ENCODE peak calls at places on chromosomes 3 and 15, in ten cellular contexts. One of them, this sample, is unnamed.

GRCh38 chr15:68278345-68279217 is 1.0 kb downstream of the FEM1B start:
- DNase-seq in GM23248: peak
- DNase-seq in activated T-cell treated with anti-CD3 and anti-CD28 coated beads, Interleukin-2, amount 50 U/mL, for 72 hours: peak
- DNase-seq in glutamatergic neuron: peak
- DNase-seq in left cardiac atrium: peak
- DNase-seq in AG10803: no peak
- DNase-seq in NCI-H1048: no peak
- DNase-seq in H4: peak
- DNase-seq in left colon: peak
- DNase-seq in lung: no peak
- DNase-seq in this sample: no peak

GRCh38 chr3:50574280-50574831 is 5.0 kb downstream of the HEMK1 start:
- DNase-seq in GM23248: no peak
- DNase-seq in activated T-cell treated with anti-CD3 and anti-CD28 coated beads, Interleukin-2, amount 50 U/mL, for 72 hours: peak
- DNase-seq in glutamatergic neuron: no peak
- DNase-seq in left cardiac atrium: no peak
- DNase-seq in AG10803: no peak
- DNase-seq in NCI-H1048: no peak
- DNase-seq in H4: no peak
- DNase-seq in left colon: no peak
- DNase-seq in lung: no peak
- DNase-seq in this sample: no peak

GRCh38 chr15:66094331-66094730 is 159.2 kb downstream of the MEGF11 start:
- DNase-seq in GM23248: no peak
- DNase-seq in activated T-cell treated with anti-CD3 and anti-CD28 coated beads, Interleukin-2, amount 50 U/mL, for 72 hours: no peak
- DNase-seq in glutamatergic neuron: no peak
- DNase-seq in left cardiac atrium: no peak
- DNase-seq in AG10803: no peak
- DNase-seq in NCI-H1048: no peak
- DNase-seq in H4: no peak
- DNase-seq in left colon: no peak
- DNase-seq in lung: no peak
- DNase-seq in this sample: no peak

GRCh38 chr3:143041901-143042300 is 40.5 kb downstream of the U2SURP start:
- DNase-seq in GM23248: no peak
- DNase-seq in activated T-cell treated with anti-CD3 and anti-CD28 coated beads, Interleukin-2, amount 50 U/mL, for 72 hours: no peak
- DNase-seq in glutamatergic neuron: no peak
- DNase-seq in left cardiac atrium: no peak
- DNase-seq in AG10803: no peak
- DNase-seq in NCI-H1048: no peak
- DNase-seq in H4: no peak
- DNase-seq in left colon: no peak
- DNase-seq in lung: no peak
- DNase-seq in this sample: no peak

GRCh38 chr15:68325721-68326120 is 48.2 kb downstream of the FEM1B start:
- DNase-seq in GM23248: peak
- DNase-seq in activated T-cell treated with anti-CD3 and anti-CD28 coated beads, Interleukin-2, amount 50 U/mL, for 72 hours: no peak
- DNase-seq in glutamatergic neuron: no peak
- DNase-seq in left cardiac atrium: no peak
- DNase-seq in AG10803: no peak
- DNase-seq in NCI-H1048: no peak
- DNase-seq in H4: no peak
- DNase-seq in left colon: no peak
- DNase-seq in lung: no peak
- DNase-seq in this sample: no peak

GRCh38 chr3:151391715-151392114 is 7.2 kb upstream of the P2RY12 start:
- DNase-seq in GM23248: no peak
- DNase-seq in activated T-cell treated with anti-CD3 and anti-CD28 coated beads, Interleukin-2, amount 50 U/mL, for 72 hours: no peak
- DNase-seq in glutamatergic neuron: no peak
- DNase-seq in left cardiac atrium: no peak
- DNase-seq in AG10803: no peak
- DNase-seq in NCI-H1048: no peak
- DNase-seq in H4: no peak
- DNase-seq in left colon: no peak
- DNase-seq in lung: no peak
- DNase-seq in this sample: no peak

GRCh38 chr3:9732753-9733115 is 1.2 kb downstream of the BRPF1 start:
- DNase-seq in GM23248: peak
- DNase-seq in activated T-cell treated with anti-CD3 and anti-CD28 coated beads, Interleukin-2, amount 50 U/mL, for 72 hours: no peak
- DNase-seq in glutamatergic neuron: no peak
- DNase-seq in left cardiac atrium: peak
- DNase-seq in AG10803: peak
- DNase-seq in NCI-H1048: no peak
- DNase-seq in H4: no peak
- DNase-seq in left colon: no peak
- DNase-seq in lung: no peak
- DNase-seq in this sample: no peak

GRCh38 chr3:183295211-183295610 is 42.2 kb downstream of the B3GNT5 start:
- DNase-seq in GM23248: peak
- DNase-seq in activated T-cell treated with anti-CD3 and anti-CD28 coated beads, Interleukin-2, amount 50 U/mL, for 72 hours: no peak
- DNase-seq in glutamatergic neuron: no peak
- DNase-seq in left cardiac atrium: no peak
- DNase-seq in AG10803: peak
- DNase-seq in NCI-H1048: no peak
- DNase-seq in H4: peak
- DNase-seq in left colon: no peak
- DNase-seq in lung: peak
- DNase-seq in this sample: peak

GRCh38 chr3:168881804-168882203 is 781.7 kb downstream of the MECOM start:
- DNase-seq in GM23248: no peak
- DNase-seq in activated T-cell treated with anti-CD3 and anti-CD28 coated beads, Interleukin-2, amount 50 U/mL, for 72 hours: no peak
- DNase-seq in glutamatergic neuron: no peak
- DNase-seq in left cardiac atrium: no peak
- DNase-seq in AG10803: no peak
- DNase-seq in NCI-H1048: no peak
- DNase-seq in H4: no peak
- DNase-seq in left colon: no peak
- DNase-seq in lung: no peak
- DNase-seq in this sample: no peak

GRCh38 chr3:126530171-126531050 is 6.5 kb downstream of the CHST13 start:
- DNase-seq in GM23248: no peak
- DNase-seq in activated T-cell treated with anti-CD3 and anti-CD28 coated beads, Interleukin-2, amount 50 U/mL, for 72 hours: no peak
- DNase-seq in glutamatergic neuron: peak
- DNase-seq in left cardiac atrium: peak
- DNase-seq in AG10803: no peak
- DNase-seq in NCI-H1048: no peak
- DNase-seq in H4: peak
- DNase-seq in left colon: no peak
- DNase-seq in lung: peak
- DNase-seq in this sample: no peak

This sample was measured in esophagus muscularis mucosa.